ENCODE peak calls at places on chromosomes 7 and 10, in five cellular contexts. One of them, this sample, is unnamed.

GRCh38 chr7:82156938-82157337 is 286.6 kb downstream of the CACNA2D1 start:
- DNase-seq in HCT116: no peak
- DNase-seq in nucleus accumbens: no peak
- DNase-seq in foreskin fibroblast: peak
- DNase-seq in cerebellar cortex: no peak
- DNase-seq in this sample: no peak

GRCh38 chr7:128389815-128390329 is 19.9 kb downstream of the IMPDH1 start:
- DNase-seq in nucleus accumbens: no peak
- DNase-seq in HCT116: no peak
- DNase-seq in cerebellar cortex: no peak
- DNase-seq in foreskin fibroblast: no peak
- DNase-seq in this sample: no peak

GRCh38 chr7:92847305-92847704 is 10.9 kb upstream of the CDK6 start:
- DNase-seq in HCT116: no peak
- DNase-seq in cerebellar cortex: no peak
- DNase-seq in foreskin fibroblast: no peak
- DNase-seq in nucleus accumbens: no peak
- DNase-seq in this sample: no peak

GRCh38 chr10:22478555-22479334 is 133.4 kb downstream of the SPAG6 start:
- DNase-seq in HCT116: no peak
- DNase-seq in cerebellar cortex: no peak
- DNase-seq in nucleus accumbens: no peak
- DNase-seq in foreskin fibroblast: no peak
- DNase-seq in this sample: no peak

GRCh38 chr7:112202819-112203218 is 3.4 kb downstream of the DOCK4 start:
- DNase-seq in cerebellar cortex: peak
- DNase-seq in nucleus accumbens: no peak
- DNase-seq in HCT116: no peak
- DNase-seq in foreskin fibroblast: no peak
- DNase-seq in this sample: no peak

GRCh38 chr7:70285176-70285575 is 686.9 kb downstream of the AUTS2 start:
- DNase-seq in nucleus accumbens: no peak
- DNase-seq in HCT116: no peak
- DNase-seq in cerebellar cortex: no peak
- DNase-seq in foreskin fibroblast: no peak
- DNase-seq in this sample: no peak

GRCh38 chr7:129332354-129333056 is 101.7 kb upstream of the STRIP2 start:
- DNase-seq in cerebellar cortex: no peak
- DNase-seq in HCT116: no peak
- DNase-seq in foreskin fibroblast: peak
- DNase-seq in nucleus accumbens: no peak
- DNase-seq in this sample: peak

GRCh38 chr7:157519798-157520244 is 183.0 kb downstream of the DNAJB6 start:
- DNase-seq in cerebellar cortex: no peak
- DNase-seq in foreskin fibroblast: no peak
- DNase-seq in nucleus accumbens: no peak
- DNase-seq in HCT116: no peak
- DNase-seq in this sample: no peak

GRCh38 chr10:110747609-110748464 is 103.7 kb downstream of the RBM20 start:
- DNase-seq in nucleus accumbens: no peak
- DNase-seq in foreskin fibroblast: no peak
- DNase-seq in HCT116: no peak
- DNase-seq in cerebellar cortex: no peak
- DNase-seq in this sample: no peak

GRCh38 chr7:123538189-123538714 is 3.9 kb upstream of the IQUB start:
- DNase-seq in foreskin fibroblast: peak
- DNase-seq in nucleus accumbens: no peak
- DNase-seq in cerebellar cortex: no peak
- DNase-seq in HCT116: peak
- DNase-seq in this sample: peak

GRCh38 chr7:34675749-34676374 is 17.8 kb downstream of the NPSR1 start:
- DNase-seq in nucleus accumbens: no peak
- DNase-seq in HCT116: peak
- DNase-seq in cerebellar cortex: peak
- DNase-seq in foreskin fibroblast: no peak
- DNase-seq in this sample: no peak

GRCh38 chr10:128854965-128855364 is 612.1 kb upstream of the MGMT start:
- DNase-seq in cerebellar cortex: peak
- DNase-seq in nucleus accumbens: peak
- DNase-seq in HCT116: no peak
- DNase-seq in foreskin fibroblast: no peak
- DNase-seq in this sample: no peak

GRCh38 chr10:84196083-84196482 is 1.7 kb downstream of the CDHR1 start:
- DNase-seq in cerebellar cortex: no peak
- DNase-seq in nucleus accumbens: no peak
- DNase-seq in HCT116: no peak
- DNase-seq in foreskin fibroblast: no peak
- DNase-seq in this sample: no peak

GRCh38 chr10:43667736-43668371 is 19.2 kb upstream of the ZNF32 start:
- DNase-seq in foreskin fibroblast: no peak
- DNase-seq in HCT116: no peak
- DNase-seq in cerebellar cortex: no peak
- DNase-seq in nucleus accumbens: no peak
- DNase-seq in this sample: no peak

GRCh38 chr10:133343557-133343956 is 3.6 kb upstream of the PRAP1 start:
- DNase-seq in foreskin fibroblast: no peak
- DNase-seq in HCT116: no peak
- DNase-seq in cerebellar cortex: no peak
- DNase-seq in nucleus accumbens: no peak
- DNase-seq in this sample: no peak

GRCh38 chr10:13731799-13732198 is 145.0 kb downstream of the PRPF18 start:
- DNase-seq in foreskin fibroblast: no peak
- DNase-seq in nucleus accumbens: no peak
- DNase-seq in cerebellar cortex: no peak
- DNase-seq in HCT116: no peak
- DNase-seq in this sample: no peak

GRCh38 chr10:129274928-129275474 is 192.0 kb upstream of the MGMT start:
- DNase-seq in cerebellar cortex: no peak
- DNase-seq in foreskin fibroblast: no peak
- DNase-seq in HCT116: no peak
- DNase-seq in nucleus accumbens: no peak
- DNase-seq in this sample: no peak

GRCh38 chr7:23105086-23105643 is 420 bp upstream of the KLHL7 start:
- DNase-seq in nucleus accumbens: no peak
- DNase-seq in cerebellar cortex: no peak
- DNase-seq in foreskin fibroblast: no peak
- DNase-seq in HCT116: no peak
- DNase-seq in this sample: no peak

GRCh38 chr10:109773818-109774440 is 149.4 kb downstream of the XPNPEP1 start:
- DNase-seq in cerebellar cortex: peak
- DNase-seq in foreskin fibroblast: peak
- DNase-seq in nucleus accumbens: no peak
- DNase-seq in HCT116: peak
- DNase-seq in this sample: no peak

GRCh38 chr7:85614684-85615083 is 427.8 kb upstream of the SEMA3D start:
- DNase-seq in cerebellar cortex: no peak
- DNase-seq in HCT116: no peak
- DNase-seq in foreskin fibroblast: no peak
- DNase-seq in nucleus accumbens: no peak
- DNase-seq in this sample: no peak

GRCh38 chr10:5557799-5558771 is 33.3 kb downstream of the CALML3 start:
- DNase-seq in nucleus accumbens: no peak
- DNase-seq in foreskin fibroblast: no peak
- DNase-seq in cerebellar cortex: no peak
- DNase-seq in HCT116: no peak
- DNase-seq in this sample: no peak

GRCh38 chr7:141390339-141390738 is 160.9 kb upstream of the AGK start:
- DNase-seq in foreskin fibroblast: no peak
- DNase-seq in cerebellar cortex: no peak
- DNase-seq in nucleus accumbens: no peak
- DNase-seq in HCT116: no peak
- DNase-seq in this sample: no peak

GRCh38 chr7:18356195-18356645 is 139.3 kb upstream of the HDAC9 start:
- DNase-seq in foreskin fibroblast: peak
- DNase-seq in cerebellar cortex: peak
- DNase-seq in nucleus accumbens: no peak
- DNase-seq in HCT116: peak
- DNase-seq in this sample: peak

GRCh38 chr10:12707461-12708185 is 293.9 kb downstream of the CCDC3 start:
- DNase-seq in nucleus accumbens: no peak
- DNase-seq in cerebellar cortex: peak
- DNase-seq in foreskin fibroblast: peak
- DNase-seq in HCT116: peak
- DNase-seq in this sample: peak

GRCh38 chr10:128934492-128934891 is 532.5 kb upstream of the MGMT start:
- DNase-seq in nucleus accumbens: no peak
- DNase-seq in HCT116: no peak
- DNase-seq in cerebellar cortex: no peak
- DNase-seq in foreskin fibroblast: no peak
- DNase-seq in this sample: no peak

GRCh38 chr7:47103498-47104205 is 478.3 kb downstream of the TNS3 start:
- DNase-seq in foreskin fibroblast: no peak
- DNase-seq in HCT116: no peak
- DNase-seq in nucleus accumbens: no peak
- DNase-seq in cerebellar cortex: no peak
- DNase-seq in this sample: no peak

GRCh38 chr7:90611115-90611514 is 15.0 kb downstream of the CDK14 start:
- DNase-seq in nucleus accumbens: no peak
- DNase-seq in cerebellar cortex: no peak
- DNase-seq in HCT116: no peak
- DNase-seq in foreskin fibroblast: no peak
- DNase-seq in this sample: no peak

GRCh38 chr7:78326189-78326588 is 527.6 kb downstream of the PHTF2 start:
- DNase-seq in cerebellar cortex: no peak
- DNase-seq in nucleus accumbens: no peak
- DNase-seq in HCT116: no peak
- DNase-seq in foreskin fibroblast: peak
- DNase-seq in this sample: peak

GRCh38 chr7:34928052-34928451 is 109.2 kb downstream of the DPY19L1 start:
- DNase-seq in nucleus accumbens: no peak
- DNase-seq in HCT116: peak
- DNase-seq in foreskin fibroblast: no peak
- DNase-seq in cerebellar cortex: peak
- DNase-seq in this sample: no peak

GRCh38 chr10:127935115-127935561 is 28.2 kb downstream of the PTPRE start:
- DNase-seq in HCT116: no peak
- DNase-seq in nucleus accumbens: no peak
- DNase-seq in foreskin fibroblast: no peak
- DNase-seq in cerebellar cortex: no peak
- DNase-seq in this sample: no peak

GRCh38 chr10:42836771-42837468 is 54.3 kb downstream of the BMS1 start:
- DNase-seq in HCT116: no peak
- DNase-seq in foreskin fibroblast: peak
- DNase-seq in cerebellar cortex: no peak
- DNase-seq in nucleus accumbens: no peak
- DNase-seq in this sample: peak

GRCh38 chr7:151179287-151179860 is 7.7 kb downstream of the ASB10 start:
- DNase-seq in foreskin fibroblast: no peak
- DNase-seq in nucleus accumbens: no peak
- DNase-seq in cerebellar cortex: no peak
- DNase-seq in HCT116: no peak
- DNase-seq in this sample: no peak

GRCh38 chr10:3850999-3851937 is 66.3 kb upstream of the KLF6 start:
- DNase-seq in HCT116: peak
- DNase-seq in nucleus accumbens: no peak
- DNase-seq in foreskin fibroblast: peak
- DNase-seq in cerebellar cortex: no peak
- DNase-seq in this sample: no peak

GRCh38 chr10:113704637-113705343 is 25.1 kb downstream of the CASP7 start:
- DNase-seq in nucleus accumbens: no peak
- DNase-seq in foreskin fibroblast: peak
- DNase-seq in cerebellar cortex: peak
- DNase-seq in HCT116: peak
- DNase-seq in this sample: no peak

GRCh38 chr7:151687523-151688235 is 168.0 kb upstream of the RHEB start:
- DNase-seq in foreskin fibroblast: peak
- DNase-seq in HCT116: peak
- DNase-seq in cerebellar cortex: no peak
- DNase-seq in nucleus accumbens: no peak
- DNase-seq in this sample: peak

GRCh38 chr7:39228946-39229345 is 251.2 kb downstream of the POU6F2 start:
- DNase-seq in nucleus accumbens: no peak
- DNase-seq in foreskin fibroblast: peak
- DNase-seq in HCT116: no peak
- DNase-seq in cerebellar cortex: no peak
- DNase-seq in this sample: no peak

GRCh38 chr7:151658778-151659177 is 139.1 kb upstream of the RHEB start:
- DNase-seq in foreskin fibroblast: peak
- DNase-seq in cerebellar cortex: no peak
- DNase-seq in nucleus accumbens: no peak
- DNase-seq in HCT116: no peak
- DNase-seq in this sample: no peak

This sample was measured in HFF-Myc.